ENCODE peak calls at places on chromosomes 4 and X, in four cellular contexts. X, F, L and A are unnamed samples.

GRCh38 chrX:72685810-72686465 is 28.2 kb downstream of the PHKA1 start:
- DNase-seq in L (peak), X (no peak), F (no peak), A (no peak)

GRCh38 chr4:77193511-77194236 is 36.7 kb downstream of the CCNG2 start:
- DNase-seq in F (peak), L (no peak), X (peak), A (peak)

GRCh38 chr4:142404191-142404611 is 441.9 kb downstream of the INPP4B start:
- DNase-seq in L (peak), X (no peak), F (peak), A (no peak)

GRCh38 chrX:21674430-21675186 is 16.5 kb upstream of the KLHL34 start:
- DNase-seq in F (no peak), X (no peak), L (no peak), A (no peak)

GRCh38 chr4:146329042-146329716 is 114.8 kb downstream of the REELD1 start:
- DNase-seq in F (no peak), X (no peak), L (peak), A (no peak)

GRCh38 chr4:32790803-32791202 is 2070.6 kb downstream of the PCDH7 start:
- DNase-seq in X (no peak), L (no peak), F (no peak), A (no peak)

GRCh38 chr4:101306225-101306624 is 41.1 kb downstream of the PPP3CA start:
- DNase-seq in F (no peak), X (no peak), L (no peak), A (peak)

GRCh38 chr4:61572160-61572559 is 372.0 kb downstream of the ADGRL3 start:
- DNase-seq in X (no peak), F (no peak), L (peak), A (no peak)

GRCh38 chr4:84887824-84888223 is 78.7 kb downstream of the WDFY3 start:
- DNase-seq in X (no peak), L (peak), F (no peak), A (no peak)

GRCh38 chr4:148273501-148273986 is 168.7 kb downstream of the NR3C2 start:
- DNase-seq in X (no peak), L (no peak), F (no peak), A (no peak)

GRCh38 chr4:40348000-40348399 is 12.9 kb downstream of the CHRNA9 start:
- DNase-seq in F (no peak), X (no peak), L (no peak), A (no peak)

GRCh38 chrX:47311857-47312774 is 58.3 kb upstream of the ZNF157 start:
- DNase-seq in X (peak), F (no peak), L (peak), A (peak)
- TF ChIP-seq CTCF in X (peak), F (no peak), L (peak), A (peak)

GRCh38 chr4:96149911-96150310 is 310.0 kb downstream of the PDHA2 start:
- DNase-seq in L (peak), X (no peak), F (no peak), A (no peak)
- TF ChIP-seq CTCF in L (no peak), X (no peak), F (no peak), A (no peak)

GRCh38 chr4:68404153-68404552 is 43.1 kb upstream of the TMPRSS11E start:
- DNase-seq in L (no peak), F (no peak), X (no peak), A (no peak)
- TF ChIP-seq CTCF in L (no peak), F (no peak), X (no peak), A (no peak)

DNA sequence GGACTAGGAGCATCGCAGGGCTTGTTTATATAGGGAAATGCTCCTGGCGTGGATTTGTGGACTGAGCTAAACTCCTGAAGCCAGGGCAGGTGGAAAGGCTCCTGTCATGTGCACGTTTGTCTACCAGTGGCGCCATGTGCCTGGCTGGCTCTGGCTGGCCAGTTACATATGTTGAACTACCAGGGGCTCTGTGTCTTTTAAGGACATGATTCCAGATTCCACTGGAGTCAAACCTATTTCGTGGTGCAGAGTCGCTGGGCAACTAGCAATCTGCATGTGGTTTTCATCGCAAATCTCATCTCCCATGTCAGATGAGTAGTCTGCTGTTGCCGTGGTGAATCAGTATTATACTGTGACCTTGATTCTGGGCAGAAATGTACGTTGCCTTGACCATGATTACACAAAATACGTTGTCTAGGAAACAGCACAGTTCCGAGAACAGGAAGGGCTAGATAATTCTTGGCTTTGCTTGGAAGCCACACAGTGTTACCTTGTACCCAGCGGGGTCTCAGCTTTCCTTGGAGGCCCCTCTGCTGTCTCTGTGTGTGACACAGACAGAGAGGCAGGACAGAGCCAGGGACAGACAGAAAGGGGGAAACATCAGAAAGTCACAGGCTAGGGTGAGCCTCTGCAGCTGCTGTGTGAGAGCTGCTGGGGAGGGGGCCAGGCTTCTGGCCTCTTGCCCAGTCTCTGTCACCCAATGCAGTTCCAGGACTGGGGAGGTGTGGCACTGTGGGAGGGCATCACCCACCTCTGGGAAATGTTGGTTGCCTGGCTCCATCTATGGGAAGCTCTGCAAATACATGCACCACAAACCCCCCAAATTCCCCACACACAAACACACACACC is 19.2 kb downstream of the PNMA6E start:
- DNase-seq in L (peak), X (no peak), F (no peak), A (no peak)
- TF ChIP-seq CTCF in L (peak), X (no peak), F (no peak), A (no peak)

DNA sequence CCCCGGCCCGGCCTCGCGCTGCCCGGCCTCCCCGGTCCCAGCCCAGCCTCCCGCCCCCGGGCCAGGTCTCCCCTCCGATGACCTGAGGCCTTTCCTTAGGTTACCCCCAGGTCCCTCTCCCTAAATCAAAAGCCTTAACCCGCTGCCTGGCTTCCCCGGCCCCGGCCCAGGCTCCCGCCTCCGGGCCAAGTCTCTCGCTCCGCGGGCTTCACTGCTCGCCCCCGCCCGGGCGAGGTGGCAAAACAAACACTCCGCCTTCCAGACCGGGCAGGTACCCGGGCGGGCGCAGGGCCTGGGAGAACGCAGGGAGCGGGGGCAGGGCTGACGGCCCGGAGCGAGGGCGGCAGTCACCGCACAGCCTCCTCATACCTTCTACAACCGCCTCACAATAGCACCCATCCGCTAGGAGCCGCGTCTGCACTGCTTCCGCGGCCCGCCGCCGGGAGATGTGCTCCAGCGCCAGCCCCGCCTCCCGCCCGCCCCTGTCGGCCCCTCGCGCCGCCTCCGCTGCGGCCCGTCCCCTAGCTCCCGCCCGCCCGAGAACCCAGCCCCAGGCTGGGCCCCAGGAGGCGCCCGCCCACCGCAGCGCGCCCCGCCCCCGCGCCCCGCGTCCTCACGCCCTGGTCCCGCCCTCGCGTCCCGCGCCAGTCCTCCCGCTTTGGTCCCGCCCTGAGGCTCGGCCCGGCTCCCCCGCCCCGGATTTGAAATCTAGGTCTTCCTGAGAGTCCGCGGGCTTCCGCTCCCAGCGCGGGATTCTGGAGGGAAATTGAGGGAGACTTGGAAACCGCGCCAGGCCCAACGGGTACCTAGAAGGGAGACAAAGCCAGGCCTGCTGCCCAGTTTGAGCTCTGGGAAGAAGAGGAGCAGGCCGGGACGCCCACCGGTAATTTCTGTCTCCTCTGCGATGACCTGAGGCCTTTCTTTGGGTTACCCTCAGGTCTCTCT is at the start of the genes CASP3 and PRIMPOL:
- DNase-seq in F (peak), X (peak), L (peak), A (peak)
- TF ChIP-seq CTCF in F (peak), X (peak), L (peak), A (peak)

DNA sequence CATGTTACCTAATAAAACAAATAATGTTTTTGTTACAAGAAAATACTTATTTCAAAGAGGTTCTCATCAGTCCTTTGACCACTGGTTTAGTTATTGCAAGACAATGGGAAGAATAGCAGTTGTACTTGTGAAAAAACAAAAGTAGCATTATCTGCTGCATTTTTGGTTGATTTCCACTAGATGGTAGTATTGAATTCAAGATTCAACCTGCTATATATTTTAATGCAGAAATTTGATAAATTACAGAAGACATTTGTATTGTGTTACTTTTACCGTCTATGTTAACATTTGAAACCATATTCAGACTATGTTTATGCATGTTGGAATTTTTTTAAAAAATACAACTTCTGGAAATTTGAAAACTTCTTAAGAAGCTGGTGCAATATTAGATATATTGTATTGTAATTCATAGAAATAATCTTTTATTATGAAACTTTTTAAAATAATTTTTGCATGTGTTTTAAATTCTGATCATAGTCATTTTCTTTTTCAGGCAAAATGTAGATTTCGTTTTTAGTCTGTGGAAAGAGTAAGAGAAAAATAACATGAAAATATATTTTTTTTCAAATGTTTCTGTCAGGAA is 56.4 kb downstream of the SPCS3 start:
- DNase-seq in L (peak), X (no peak), F (no peak), A (no peak)
- TF ChIP-seq CTCF in L (peak), X (peak), F (peak), A (peak)

DNA sequence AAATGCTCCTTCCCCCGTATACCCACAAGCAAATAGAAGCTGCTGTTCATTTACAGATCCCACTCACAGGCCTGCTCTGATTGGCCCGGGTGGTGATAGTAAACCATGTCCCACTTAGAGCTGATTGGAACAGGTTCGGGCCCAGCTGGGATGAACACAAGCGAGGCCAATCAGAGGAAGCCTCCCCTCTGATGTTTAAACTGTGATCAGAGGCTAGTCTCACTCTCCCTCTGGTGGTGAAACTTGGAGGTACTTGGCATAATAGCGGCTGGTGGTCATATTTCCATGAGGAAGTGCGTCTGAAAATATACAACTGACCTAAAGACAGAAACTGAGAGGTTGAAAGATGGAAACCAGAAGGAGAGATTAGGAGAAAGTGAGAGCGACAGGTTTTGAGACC is 51.5 kb upstream of the TRPC3 start:
- DNase-seq in X (peak), L (peak), F (no peak), A (peak)
- TF ChIP-seq CTCF in X (peak), L (peak), F (peak), A (peak)

GRCh38 chr4:139629761-139630160 is 35.9 kb upstream of the MGST2 start:
- DNase-seq in F (no peak), L (no peak), X (no peak), A (no peak)

GRCh38 chr4:139633195-139633594 is 32.4 kb upstream of the MGST2 start:
- DNase-seq in L (no peak), F (no peak), X (no peak), A (no peak)

GRCh38 chr4:139633661-139634060 is 32.0 kb upstream of the MGST2 start:
- DNase-seq in F (no peak), X (no peak), L (peak), A (no peak)

GRCh38 chr4:139628184-139629012 is 37.2 kb upstream of the MGST2 start:
- DNase-seq in L (no peak), X (no peak), F (no peak), A (no peak)

DNA sequence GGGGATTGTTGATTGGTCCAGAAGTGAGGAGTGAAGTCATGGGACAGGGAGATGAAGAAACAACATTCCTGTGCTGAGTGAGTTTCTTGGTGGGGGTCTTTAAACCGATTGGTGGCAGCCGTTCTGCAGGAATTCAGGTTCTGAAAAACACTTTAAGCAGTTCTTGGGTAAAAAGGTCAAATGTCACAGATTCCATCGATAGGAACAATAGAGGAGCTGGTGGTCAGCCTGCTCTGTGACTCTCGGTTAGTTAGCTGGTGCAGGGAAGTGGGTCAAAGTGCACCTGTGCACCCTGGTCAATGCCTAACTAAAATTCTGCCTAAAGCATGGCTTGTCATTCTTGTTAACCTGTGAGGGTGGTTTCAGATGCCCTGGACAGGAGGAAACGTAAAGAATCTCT is 34.6 kb upstream of the MGST2 start:
- DNase-seq in L (no peak), F (no peak), X (no peak), A (no peak)
- TF ChIP-seq CTCF in L (no peak), F (no peak), X (no peak), A (no peak)

DNA sequence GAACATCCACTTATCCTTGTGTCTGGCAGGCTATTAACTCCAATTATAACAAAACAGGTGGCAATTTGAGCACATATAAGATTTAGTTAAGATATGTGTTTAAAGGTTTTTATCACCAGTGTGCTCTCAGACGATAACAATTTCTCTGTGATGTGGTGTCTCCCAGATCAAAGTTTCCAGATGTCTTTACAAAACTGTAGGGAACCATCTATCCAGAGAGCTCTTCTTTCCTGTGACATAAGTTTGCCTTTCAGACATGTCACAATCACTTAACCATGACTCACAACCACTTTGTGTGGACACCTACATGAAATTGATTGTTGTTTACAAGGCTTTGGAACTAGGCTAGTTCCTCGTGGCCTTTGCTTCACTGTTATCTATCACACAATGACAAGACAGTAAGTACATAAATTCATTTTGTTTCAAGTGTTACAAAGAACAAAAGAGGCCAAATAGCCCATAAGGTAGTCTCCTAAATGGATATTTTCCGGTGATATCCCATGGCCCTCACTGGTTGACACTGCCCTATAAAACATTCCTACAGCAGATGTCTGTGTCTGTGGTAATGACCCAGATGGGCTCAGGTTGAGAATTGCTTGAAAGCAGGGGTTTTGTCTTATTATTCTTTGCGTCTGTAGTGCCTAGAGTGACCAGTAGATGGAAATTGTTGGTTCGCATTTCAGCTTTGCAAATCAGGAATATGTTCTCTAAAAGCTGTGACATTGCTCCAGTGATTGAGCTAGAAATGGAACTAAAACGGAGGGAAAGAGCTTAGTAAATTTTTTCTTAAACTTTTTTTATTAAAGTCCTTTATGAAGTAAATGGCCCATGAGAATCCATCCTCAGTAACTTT is 297.8 kb upstream of the FAM241A start:
- DNase-seq in F (no peak), X (no peak), L (peak), A (no peak)
- TF ChIP-seq CTCF in F (no peak), X (peak), L (no peak), A (no peak)